ENCODE peak calls at places on chromosomes 16 and 17, in ten cellular contexts. N is heart left ventricle, S is prostate gland, K is GM12878, L is spleen, U is ovary, M is A549, D is HepG2, E is esophagus muscularis mucosa, O is transverse colon. W is an unnamed sample. For H3K4me1, the result is how much of the 10 kb centered on the place peaks cover.

GRCh38 chr17:4551141-4551540 is 4.0 kb downstream of the MYBBP1A start:
- DNase-seq in N (no peak), S (no peak), K (no peak), L (peak), U (no peak), M (no peak), D (peak), E (no peak), O (no peak), W (no peak)

GRCh38 chr17:7486181-7486580 is 2.0 kb downstream of the POLR2A start:
- DNase-seq in N (no peak), S (no peak), K (no peak), L (no peak), U (no peak), M (no peak), D (no peak), E (no peak), O (no peak), W (no peak)

GRCh38 chr17:61009619-61010018 is 332.0 kb downstream of the BCAS3 start:
- DNase-seq in N (peak), S (no peak), K (peak), L (no peak), U (no peak), M (no peak), D (no peak), E (no peak), O (no peak), W (no peak)

GRCh38 chr16:3243882-3244281 is 8.9 kb upstream of the ZNF200 start:
- DNase-seq in N (no peak), S (no peak), K (no peak), L (no peak), U (no peak), M (no peak), D (no peak), E (no peak), O (no peak), W (no peak)

GRCh38 chr17:61837175-61838051 is 25.9 kb downstream of the BRIP1 start:
- DNase-seq in N (peak), S (peak), K (peak), L (no peak), U (peak), M (peak), D (peak), E (no peak), O (peak), W (peak)

GRCh38 chr16:55349867-55350266 is 25.9 kb downstream of the IRX6 start:
- DNase-seq in N (no peak), S (no peak), K (no peak), L (no peak), U (no peak), M (no peak), D (no peak), E (no peak), O (no peak), W (no peak)

GRCh38 chr16:72856797-72857196 is 191.1 kb downstream of the ZFHX3 start:
- DNase-seq in N (no peak), S (no peak), K (no peak), L (no peak), U (no peak), M (peak), D (peak), E (no peak), O (no peak), W (no peak)

GRCh38 chr16:1326946-1327618 is 6.4 kb upstream of the BAIAP3 start:
- DNase-seq in N (no peak), S (no peak), K (no peak), L (no peak), U (no peak), M (no peak), D (no peak), E (no peak), O (no peak), W (no peak)

GRCh38 chr16:88424536-88425230 is 28.4 kb upstream of the ZFPM1 start:
- DNase-seq in N (no peak), S (peak), K (no peak), L (no peak), U (no peak), M (no peak), D (no peak), E (no peak), O (no peak), W (no peak)

GRCh38 chr16:56633535-56633934 is 1.1 kb downstream of the MT1M start:
- DNase-seq in N (no peak), S (no peak), K (no peak), L (no peak), U (no peak), M (no peak), D (no peak), E (no peak), O (no peak), W (no peak)

GRCh38 chr16:20191566-20191965 is 117.9 kb upstream of the GPR139 start:
- DNase-seq in N (no peak), S (no peak), K (no peak), L (no peak), U (no peak), M (no peak), D (no peak), E (no peak), O (no peak), W (no peak)

GRCh38 chr17:35537569-35538209 is at the start of gene SLFN12L:
- DNase-seq in N (no peak), S (no peak), K (no peak), L (no peak), U (no peak), M (no peak), D (no peak), E (no peak), O (no peak), W (no peak)
- H3K4me3 ChIP-seq in N (peak), S (no peak), K (peak), L (peak), U (no peak), M (no peak), D (no peak), E (no peak), O (no peak), W (no peak)

DNA sequence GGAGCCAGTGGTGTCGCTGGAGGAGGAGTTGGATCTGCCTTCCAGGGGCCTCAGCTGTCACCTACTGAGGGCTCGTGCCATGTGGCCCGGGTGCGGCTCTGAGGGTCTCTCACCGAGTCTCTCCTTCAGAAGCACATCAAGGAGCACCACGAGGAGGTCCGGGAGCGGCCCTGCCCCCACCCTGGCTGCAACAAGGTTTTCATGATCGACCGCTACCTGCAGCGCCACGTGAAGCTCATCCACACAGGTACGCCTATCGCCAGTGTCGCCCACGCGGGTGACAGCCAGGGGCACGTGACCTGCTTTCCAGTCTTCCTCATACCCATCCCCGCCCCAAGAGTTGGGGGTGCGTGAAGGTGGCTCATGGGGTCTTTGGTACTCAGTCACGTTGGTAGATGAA is 12.5 kb downstream of the ZNF276 start:
- DNase-seq in N (no peak), S (no peak), K (no peak), L (no peak), U (no peak), M (no peak), D (no peak), E (no peak), O (no peak), W (no peak)
- TF ChIP-seq POLR2A in N (no peak), S (no peak), K (peak), L (no peak), U (no peak), M (no peak), D (no peak), E (no peak), O (no peak), W (no peak)

GRCh38 chr17:34337701-34338100 is 18.5 kb downstream of the CCL8 start:
- DNase-seq in N (no peak), S (no peak), K (no peak), L (no peak), U (no peak), M (no peak), D (no peak), E (no peak), O (no peak), W (no peak)
- H3K4me1 ChIP-seq in N (under half), S (under half), K (under half), L (under half), U (under half), M (under half), D (under half), E (under half), O (under half), W (under half)

DNA sequence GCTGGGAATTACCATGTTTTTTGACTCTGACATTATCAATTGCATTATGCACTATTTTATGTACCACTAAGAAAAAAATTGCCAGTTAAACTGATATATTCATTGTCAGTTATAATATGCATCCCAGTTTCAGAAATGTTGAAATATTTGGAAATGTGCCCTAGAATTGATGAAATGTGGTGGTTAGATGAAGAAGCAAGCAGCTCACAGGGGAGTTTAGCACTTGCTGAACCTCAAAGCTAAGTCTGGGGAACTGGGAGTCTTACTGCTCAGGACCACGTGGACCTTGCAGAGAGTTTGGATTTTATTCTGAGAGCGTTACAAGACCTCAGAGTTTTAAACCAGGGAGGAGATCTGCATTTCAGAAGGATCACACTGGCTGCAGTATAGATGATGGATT is 67.9 kb downstream of the TNRC6C start:
- DNase-seq in N (no peak), S (no peak), K (no peak), L (no peak), U (no peak), M (no peak), D (no peak), E (no peak), O (no peak), W (no peak)
- H3K4me3 ChIP-seq in N (no peak), S (no peak), K (no peak), L (no peak), U (no peak), M (no peak), D (no peak), E (no peak), O (no peak), W (no peak)

GRCh38 chr17:17042381-17042736 is at the start of gene MPRIP:
- DNase-seq in N (no peak), S (no peak), K (no peak), L (no peak), U (no peak), M (no peak), D (no peak), E (no peak), O (no peak), W (no peak)
- TF ChIP-seq POLR2A in N (no peak), S (no peak), K (no peak), L (no peak), U (no peak), M (peak), D (no peak), E (no peak), O (no peak), W (no peak)

GRCh38 chr17:48555616-48556533 is 11.0 kb upstream of the HOXB2 start:
- DNase-seq in N (no peak), S (peak), K (no peak), L (no peak), U (no peak), M (peak), D (no peak), E (no peak), O (no peak), W (no peak)
- H3K4me1 ChIP-seq in N (under half), S (under half), K (under half), L (under half), U (under half), M (under half), D (under half), E (under half), O (half or more), W (under half)

GRCh38 chr17:74862108-74862901 is 2.6 kb upstream of the GRIN2C start:
- DNase-seq in N (no peak), S (no peak), K (no peak), L (peak), U (peak), M (peak), D (peak), E (no peak), O (peak), W (no peak)
- H3K4me3 ChIP-seq in N (peak), S (no peak), K (no peak), L (no peak), U (no peak), M (no peak), D (no peak), E (peak), O (no peak), W (no peak)

GRCh38 chr17:16255481-16255901 is 38.5 kb downstream of the PIGL start:
- DNase-seq in N (peak), S (peak), K (no peak), L (no peak), U (peak), M (no peak), D (peak), E (no peak), O (peak), W (no peak)
- TF ChIP-seq POLR2A in N (no peak), S (no peak), K (no peak), L (no peak), U (no peak), M (no peak), D (no peak), E (no peak), O (peak), W (no peak)

DNA sequence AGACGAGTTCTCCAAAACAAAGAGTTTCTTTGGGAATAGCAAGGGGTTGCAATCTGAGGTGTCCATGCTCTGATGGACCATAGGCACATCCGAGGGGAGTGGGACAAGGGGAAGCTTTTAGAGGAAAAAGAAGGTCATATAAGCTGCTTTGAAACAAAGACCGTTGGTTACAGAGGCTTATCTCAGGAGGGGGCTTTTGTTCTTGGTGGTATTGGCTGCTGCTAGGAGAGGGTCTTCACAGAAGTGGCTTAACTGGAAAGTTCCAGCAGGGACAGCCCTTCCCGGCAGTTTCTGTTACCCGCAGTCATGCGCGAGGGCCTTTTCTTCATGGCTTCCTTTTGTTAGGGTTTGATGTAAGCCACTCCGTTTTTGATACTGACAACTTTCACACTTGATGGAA is 76.0 kb downstream of the RAP1GAP2 start:
- DNase-seq in N (no peak), S (no peak), K (no peak), L (no peak), U (no peak), M (no peak), D (no peak), E (no peak), O (no peak), W (no peak)
- H3K4me1 ChIP-seq in N (under half), S (under half), K (under half), L (under half), U (under half), M (under half), D (under half), E (under half), O (under half), W (under half)